ENCODE peak calls at places on chromosomes 2 and 18, in nine cellular contexts. K, Z, V, E, N, H, Q, W and J are unnamed samples.
A peak's percentile ranks its signal among the peaks of the same experiment; 100 is the strongest.

GRCh38 chr2:32627441-32627900 is 379 bp upstream of the TTC27 start:
- DNase-seq in K (no peak), Z (peak; percentile 34), V (no peak), E (peak; percentile 25), N (no peak), H (peak; percentile 53), Q (peak; percentile 80), W (peak; percentile 63), J (peak; percentile 55)

GRCh38 chr2:62589691-62590356 is 83.8 kb upstream of the TMEM17 start:
- DNase-seq in K (no peak), Z (no peak), V (no peak), E (no peak), N (no peak), H (no peak), Q (no peak), W (no peak), J (no peak)

GRCh38 chr18:79575891-79576685 is 103.5 kb upstream of the CTDP1 start:
- DNase-seq in K (no peak), Z (peak; percentile 84), V (no peak), E (no peak), N (no peak), H (peak; percentile 63), Q (no peak), W (peak; percentile 61), J (peak; percentile 16)

GRCh38 chr2:45746888-45747287 is 95.4 kb downstream of the PRKCE start:
- DNase-seq in K (no peak), Z (no peak), V (no peak), E (no peak), N (no peak), H (no peak), Q (no peak), W (no peak), J (no peak)

GRCh38 chr2:225995788-225996476 is 596.4 kb downstream of the NYAP2 start:
- DNase-seq in K (no peak), Z (peak; percentile 76), V (no peak), E (no peak), N (no peak), H (peak; percentile 36), Q (no peak), W (peak; percentile 36), J (peak; percentile 39)

GRCh38 chr2:53535234-53535867 is 232.3 kb upstream of the CHAC2 start:
- DNase-seq in K (no peak), Z (no peak), V (no peak), E (no peak), N (no peak), H (no peak), Q (no peak), W (no peak), J (no peak)

GRCh38 chr2:37544617-37545031 is 126.8 kb downstream of the CDC42EP3 start:
- DNase-seq in K (no peak), Z (no peak), V (no peak), E (no peak), N (no peak), H (no peak), Q (no peak), W (no peak), J (peak; percentile 31)

GRCh38 chr18:14919666-14920065 is 171.7 kb downstream of the ANKRD30B start:
- DNase-seq in K (no peak), Z (no peak), V (no peak), E (no peak), N (no peak), H (no peak), Q (no peak), W (no peak), J (no peak)

GRCh38 chr2:72181616-72182015 is 34.0 kb upstream of the CYP26B1 start:
- DNase-seq in K (no peak), Z (no peak), V (no peak), E (no peak), N (no peak), H (no peak), Q (no peak), W (no peak), J (no peak)

GRCh38 chr2:218273908-218274249 is 3.6 kb downstream of the PNKD start:
- DNase-seq in K (no peak), Z (no peak), V (no peak), E (no peak), N (no peak), H (no peak), Q (no peak), W (no peak), J (no peak)

GRCh38 chr2:112031473-112031872 is 23.6 kb upstream of the TMEM87B start:
- DNase-seq in K (no peak), Z (no peak), V (no peak), E (no peak), N (no peak), H (peak; percentile 26), Q (peak; percentile 69), W (peak; percentile 41), J (peak; percentile 43)

GRCh38 chr18:21242141-21243040 is at the start of gene GREB1L:
- DNase-seq in K (peak; percentile 83), Z (no peak), V (no peak), E (peak; percentile 14), N (no peak), H (peak; percentile 47), Q (peak; percentile 80), W (peak; percentile 58), J (peak; percentile 22)

GRCh38 chr2:175976758-175977157 is 25.3 kb downstream of the LNPK start:
- DNase-seq in K (no peak), Z (peak; percentile 52), V (no peak), E (no peak), N (no peak), H (peak; percentile 6), Q (no peak), W (no peak), J (peak; percentile 11)

GRCh38 chr18:71442830-71443229 is 1101.3 kb downstream of the CBLN2 start:
- DNase-seq in K (no peak), Z (no peak), V (no peak), E (no peak), N (no peak), H (peak; percentile 88), Q (no peak), W (peak; percentile 58), J (peak; percentile 90)

GRCh38 chr2:1781291-1782080 is 37.2 kb upstream of the PXDN start:
- DNase-seq in K (no peak), Z (no peak), V (no peak), E (no peak), N (no peak), H (no peak), Q (no peak), W (no peak), J (no peak)

GRCh38 chr2:54561795-54562592 is 105.9 kb downstream of the SPTBN1 start:
- DNase-seq in K (no peak), Z (no peak), V (no peak), E (no peak), N (peak; percentile 45), H (no peak), Q (no peak), W (no peak), J (no peak)

GRCh38 chr18:33277431-33277830 is 163.1 kb downstream of the CCDC178 start:
- DNase-seq in K (no peak), Z (no peak), V (no peak), E (no peak), N (no peak), H (no peak), Q (no peak), W (no peak), J (no peak)

GRCh38 chr2:70992945-70993688 is 1.6 kb downstream of the TEX261 start:
- DNase-seq in K (peak; percentile 47), Z (no peak), V (no peak), E (no peak), N (no peak), H (no peak), Q (no peak), W (no peak), J (no peak)

GRCh38 chr2:240432820-240433801 is 2.4 kb upstream of the GPC1 start:
- DNase-seq in K (peak; percentile 67), Z (no peak), V (no peak), E (no peak), N (no peak), H (no peak), Q (no peak), W (no peak), J (no peak)

GRCh38 chr18:63823516-63824219 is 48.5 kb downstream of the SERPINB7 start:
- DNase-seq in K (no peak), Z (peak; percentile 77), V (no peak), E (no peak), N (peak; percentile 5), H (peak; percentile 51), Q (peak; percentile 70), W (peak; percentile 38), J (peak; percentile 44)

DNA sequence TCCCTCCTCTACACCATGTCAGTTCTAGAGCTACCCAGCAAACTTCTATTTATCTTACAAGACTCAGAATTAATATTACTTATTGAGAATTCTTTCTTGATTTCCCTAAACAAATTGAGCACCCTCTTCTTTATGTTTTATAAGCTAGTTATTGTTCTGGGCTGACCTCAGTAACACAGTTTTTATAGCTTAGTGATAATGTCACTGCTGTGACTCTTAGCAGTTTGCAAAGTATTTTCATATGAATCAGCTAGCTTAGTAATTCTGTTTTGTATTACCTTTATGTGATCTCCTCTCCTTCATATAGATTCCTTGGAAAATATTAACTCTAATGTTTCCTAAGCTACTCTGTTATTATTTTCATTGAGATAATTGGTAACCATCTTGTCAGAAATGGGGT is 114.9 kb downstream of the PMS1 start:
- DNase-seq in K (no peak), Z (peak; percentile 12), V (no peak), E (no peak), N (no peak), H (no peak), Q (no peak), W (no peak), J (no peak)
- TF ChIP-seq CTCF in K (no peak), Z (no peak), V (no peak), E (no peak), N (no peak), H (no peak), Q (no peak), W (no peak), J (no peak)

DNA sequence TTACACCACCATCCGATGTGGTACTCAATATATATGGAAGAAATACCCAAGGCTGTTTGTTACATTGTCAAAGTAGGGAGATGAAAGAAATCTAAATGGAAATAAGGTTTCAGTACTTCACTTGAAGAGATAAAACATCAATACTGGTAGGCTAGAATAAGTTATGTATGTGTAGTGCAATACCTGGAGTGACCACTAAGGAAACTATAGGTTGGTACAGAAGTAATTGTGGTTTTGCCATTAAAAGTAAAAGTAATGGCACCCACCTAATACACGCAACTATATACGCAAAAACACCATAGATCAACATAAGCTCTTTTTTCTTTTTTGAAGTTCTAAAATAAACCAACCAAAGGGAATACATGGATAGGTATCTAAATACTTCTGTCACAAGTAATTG is 143.2 kb upstream of the KYNU start:
- DNase-seq in K (no peak), Z (no peak), V (no peak), E (no peak), N (no peak), H (no peak), Q (no peak), W (no peak), J (no peak)
- TF ChIP-seq CTCF in K (peak; percentile 51), Z (peak; percentile 11), V (no peak), E (no peak), N (peak; percentile 51), H (peak; percentile 14), Q (peak; percentile 16), W (peak; percentile 20), J (peak; percentile 27)

GRCh38 chr2:40271066-40271465 is 180.8 kb downstream of the SLC8A1 start:
- DNase-seq in K (no peak), Z (no peak), V (no peak), E (no peak), N (no peak), H (no peak), Q (no peak), W (no peak), J (no peak)
- TF ChIP-seq CTCF in K (no peak), Z (no peak), V (no peak), E (no peak), N (no peak), H (no peak), Q (no peak), W (no peak), J (no peak)

GRCh38 chr18:47997338-47997780 is 66.9 kb upstream of the SMAD2 start:
- DNase-seq in K (no peak), Z (no peak), V (peak; percentile 10), E (no peak), N (peak; percentile 6), H (peak; percentile 9), Q (peak; percentile 84), W (no peak), J (no peak)
- TF ChIP-seq CTCF in K (peak; percentile 72), Z (peak; percentile 25), V (no peak), E (no peak), N (peak; percentile 72), H (peak; percentile 49), Q (peak; percentile 96), W (peak; percentile 50), J (peak; percentile 19)